ENCODE peak calls at places on chromosomes 11 and 22, in six cellular contexts. Z, L, I, Q, M and E are unnamed samples.

GRCh38 chr11:127193916-127194315 is 193.3 kb upstream of the KIRREL3 start:
- DNase-seq in Z (no peak), L (no peak), I (no peak), Q (no peak), M (peak), E (no peak)

GRCh38 chr22:31833930-31834329 is 80.1 kb downstream of the DEPDC5 start:
- DNase-seq in Z (no peak), L (no peak), I (no peak), Q (no peak), M (no peak), E (no peak)

GRCh38 chr22:43925433-43926348 is 2.1 kb downstream of the PNPLA3 start:
- DNase-seq in Z (no peak), L (peak), I (no peak), Q (no peak), M (peak), E (no peak)

GRCh38 chr11:72141066-72141465 is 5.5 kb downstream of the FOLR3 start:
- DNase-seq in Z (no peak), L (peak), I (peak), Q (no peak), M (no peak), E (no peak)

GRCh38 chr11:75201771-75202170 is 38.8 kb upstream of the TPBGL start:
- DNase-seq in Z (no peak), L (no peak), I (no peak), Q (no peak), M (peak), E (no peak)

GRCh38 chr22:48643066-48643731 is 1184.5 kb downstream of the BRD1 start:
- DNase-seq in Z (no peak), L (no peak), I (no peak), Q (no peak), M (no peak), E (no peak)

GRCh38 chr11:127345819-127346459 is 345.4 kb upstream of the KIRREL3 start:
- DNase-seq in Z (peak), L (peak), I (peak), Q (peak), M (peak), E (peak)

GRCh38 chr22:47553436-47553835 is 791.0 kb downstream of the TBC1D22A start:
- DNase-seq in Z (no peak), L (no peak), I (no peak), Q (no peak), M (no peak), E (no peak)

GRCh38 chr11:9625728-9626127 is 38.1 kb upstream of the SWAP70 start:
- DNase-seq in Z (no peak), L (no peak), I (no peak), Q (no peak), M (peak), E (no peak)

GRCh38 chr22:43127166-43127908 is 15.9 kb downstream of the MCAT start:
- DNase-seq in Z (no peak), L (no peak), I (no peak), Q (no peak), M (no peak), E (no peak)

GRCh38 chr22:37442537-37442936 is 15.3 kb upstream of the ELFN2 start:
- DNase-seq in Z (peak), L (peak), I (peak), Q (no peak), M (no peak), E (peak)

GRCh38 chr22:50675553-50676199 is 3.1 kb downstream of the SHANK3 start:
- DNase-seq in Z (no peak), L (no peak), I (no peak), Q (no peak), M (peak), E (peak)

GRCh38 chr11:102263604-102264003 is 53.7 kb upstream of the BIRC3 start:
- DNase-seq in Z (no peak), L (no peak), I (no peak), Q (no peak), M (no peak), E (no peak)

GRCh38 chr11:5620606-5621521 is 3.9 kb upstream of the TRIM34 start:
- DNase-seq in Z (no peak), L (peak), I (peak), Q (no peak), M (no peak), E (no peak)

GRCh38 chr11:94302806-94303205 is 1.6 kb upstream of the IZUMO1R start:
- DNase-seq in Z (no peak), L (no peak), I (no peak), Q (no peak), M (no peak), E (no peak)

GRCh38 chr11:94303884-94304459 is 408 bp upstream of the IZUMO1R start:
- DNase-seq in Z (no peak), L (no peak), I (no peak), Q (no peak), M (no peak), E (no peak)

GRCh38 chr11:94305146-94305545 is 766 bp downstream of the IZUMO1R start:
- DNase-seq in Z (no peak), L (peak), I (peak), Q (no peak), M (no peak), E (no peak)

GRCh38 chr11:94307101-94307791 is 2.9 kb downstream of the IZUMO1R start:
- DNase-seq in Z (no peak), L (no peak), I (no peak), Q (no peak), M (no peak), E (no peak)

DNA sequence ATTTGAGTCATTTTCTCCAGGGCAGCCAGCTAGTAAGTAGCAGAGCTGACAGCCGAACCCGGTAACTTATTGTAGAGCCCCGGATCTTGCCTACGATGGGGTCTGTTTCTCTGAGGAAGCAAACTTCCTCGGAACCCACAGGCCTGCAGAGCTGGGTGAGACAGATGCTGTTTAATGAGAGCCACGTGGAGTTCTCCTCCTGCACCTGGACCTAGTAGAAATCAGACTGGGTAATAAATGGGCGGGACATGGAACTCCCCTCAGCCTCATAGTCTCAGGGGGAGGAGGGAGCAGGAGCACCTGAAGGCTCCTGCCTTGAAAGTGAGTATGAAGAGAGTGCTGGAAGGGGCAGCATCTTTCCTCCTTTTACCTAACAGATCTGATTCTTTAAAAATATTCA is at the start of gene IZUMO1R:
- DNase-seq in Z (no peak), L (no peak), I (no peak), Q (no peak), M (no peak), E (no peak)
- TF ChIP-seq CTCF in Z (no peak), L (no peak), I (no peak), Q (no peak), M (no peak), E (no peak)

GRCh38 chr22:39408173-39408572 is 8.6 kb downstream of the TAB1 start:
- DNase-seq in Z (no peak), L (no peak), I (no peak), Q (no peak), M (no peak), E (no peak)

GRCh38 chr22:39408807-39409206 is 9.2 kb downstream of the TAB1 start:
- DNase-seq in Z (no peak), L (no peak), I (no peak), Q (no peak), M (no peak), E (no peak)

GRCh38 chr22:39409630-39410029 is 10.1 kb downstream of the TAB1 start:
- DNase-seq in Z (no peak), L (no peak), I (no peak), Q (no peak), M (no peak), E (no peak)

GRCh38 chr22:39401301-39401631 is 1.7 kb downstream of the TAB1 start:
- DNase-seq in Z (no peak), L (no peak), I (no peak), Q (no peak), M (no peak), E (no peak)

DNA sequence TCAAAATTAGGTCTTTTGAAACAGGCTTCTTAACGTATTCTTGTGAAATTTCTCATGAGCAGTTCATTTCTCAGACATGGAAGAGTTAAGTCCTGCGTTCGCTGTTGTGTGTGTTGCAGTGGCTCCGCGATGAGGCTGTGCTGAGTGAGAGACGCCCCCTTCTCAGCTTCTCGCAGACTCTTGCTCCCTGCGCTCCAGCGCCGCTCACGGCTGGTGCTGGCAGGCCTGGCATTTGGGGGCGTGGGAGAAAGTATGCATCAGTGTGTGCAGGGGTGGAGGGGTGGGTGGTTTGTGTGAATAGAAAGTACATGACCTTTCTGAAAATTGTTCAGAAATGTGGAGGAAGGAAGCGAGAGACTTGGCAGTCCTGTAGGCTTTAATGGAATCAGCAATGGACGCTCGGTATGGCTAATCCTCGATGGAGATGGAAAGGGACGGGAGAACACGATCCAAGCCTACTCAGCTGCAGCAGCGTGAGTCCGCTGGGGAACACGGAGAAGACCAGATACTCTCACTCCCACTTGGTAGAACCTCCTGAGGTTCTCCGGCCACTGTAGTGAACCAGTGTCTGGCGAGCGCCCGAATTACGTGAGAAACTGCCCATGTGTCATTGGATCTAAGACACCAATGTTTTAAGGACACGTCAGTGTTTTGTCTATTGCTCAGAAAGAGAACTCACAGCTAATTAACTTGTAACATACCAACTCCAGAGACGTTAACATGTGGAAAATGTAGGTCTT is 5.9 kb downstream of the TAB1 start:
- DNase-seq in Z (no peak), L (peak), I (peak), Q (no peak), M (no peak), E (no peak)
- TF ChIP-seq CTCF in Z (no peak), L (peak), I (peak), Q (no peak), M (no peak), E (no peak)

GRCh38 chr11:34915136-34916013 is 804 bp downstream of the APIP start:
- DNase-seq in Z (no peak), L (peak), I (peak), Q (no peak), M (no peak), E (no peak)
- TF ChIP-seq CTCF in Z (no peak), L (no peak), I (no peak), Q (no peak), M (no peak), E (no peak)

DNA sequence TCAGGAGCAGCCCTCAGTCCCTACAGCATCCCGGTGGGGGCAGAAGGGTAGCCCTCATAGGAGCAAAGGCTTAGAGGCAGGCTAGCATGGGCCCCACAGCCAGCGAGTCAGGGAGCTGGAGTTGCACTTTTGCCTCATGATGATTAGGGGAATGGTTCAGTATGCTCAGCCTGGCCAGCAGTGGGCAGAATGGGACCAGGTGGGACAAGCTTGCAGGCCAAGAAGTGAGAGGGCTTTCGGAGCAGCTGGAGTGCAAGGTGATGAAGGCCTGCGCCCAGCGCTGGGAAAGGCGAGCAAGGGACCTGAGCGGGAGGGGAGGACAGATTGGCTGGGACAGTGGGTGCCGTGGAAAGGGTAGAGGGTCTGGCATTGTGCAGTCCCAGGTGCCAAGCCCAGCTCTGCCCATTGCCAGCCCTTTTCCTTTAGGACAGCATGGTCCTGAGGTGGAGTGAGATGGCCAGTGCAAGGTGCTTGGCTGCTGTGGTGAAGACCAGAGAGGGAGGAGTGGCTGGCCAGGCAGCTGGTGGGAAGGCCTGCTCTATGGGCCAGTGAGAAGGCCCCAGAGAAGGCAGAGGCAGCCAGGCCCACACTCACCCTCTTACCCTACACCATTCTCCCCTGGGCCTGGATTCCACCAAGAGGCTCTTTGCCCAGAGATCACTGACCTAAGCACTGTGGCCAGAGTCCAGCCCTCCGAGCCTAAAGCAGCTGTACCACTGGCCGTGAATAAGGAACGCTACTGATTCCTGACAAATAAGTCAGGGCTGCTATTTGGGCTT is 47.9 kb upstream of the SUSD2 start:
- DNase-seq in Z (no peak), L (peak), I (peak), Q (peak), M (peak), E (no peak)
- TF ChIP-seq CTCF in Z (peak), L (peak), I (peak), Q (peak), M (peak), E (peak)

GRCh38 chr11:367956-368413 is 1.3 kb upstream of the B4GALNT4 start:
- DNase-seq in Z (no peak), L (no peak), I (no peak), Q (no peak), M (no peak), E (no peak)
- TF ChIP-seq CTCF in Z (no peak), L (no peak), I (no peak), Q (no peak), M (no peak), E (no peak)

GRCh38 chr11:119061256-119061655 is 4.3 kb upstream of the HYOU1 start:
- DNase-seq in Z (no peak), L (no peak), I (no peak), Q (no peak), M (no peak), E (no peak)

GRCh38 chr11:119062779-119063178 is 4.8 kb upstream of the VPS11 start:
- DNase-seq in Z (no peak), L (peak), I (peak), Q (no peak), M (no peak), E (no peak)

GRCh38 chr11:119066481-119066880 is 1.1 kb upstream of the VPS11 start:
- DNase-seq in Z (no peak), L (no peak), I (no peak), Q (no peak), M (no peak), E (no peak)

GRCh38 chr11:119067371-119068222 is at the start of gene VPS11:
- DNase-seq in Z (peak), L (peak), I (peak), Q (peak), M (peak), E (peak)

DNA sequence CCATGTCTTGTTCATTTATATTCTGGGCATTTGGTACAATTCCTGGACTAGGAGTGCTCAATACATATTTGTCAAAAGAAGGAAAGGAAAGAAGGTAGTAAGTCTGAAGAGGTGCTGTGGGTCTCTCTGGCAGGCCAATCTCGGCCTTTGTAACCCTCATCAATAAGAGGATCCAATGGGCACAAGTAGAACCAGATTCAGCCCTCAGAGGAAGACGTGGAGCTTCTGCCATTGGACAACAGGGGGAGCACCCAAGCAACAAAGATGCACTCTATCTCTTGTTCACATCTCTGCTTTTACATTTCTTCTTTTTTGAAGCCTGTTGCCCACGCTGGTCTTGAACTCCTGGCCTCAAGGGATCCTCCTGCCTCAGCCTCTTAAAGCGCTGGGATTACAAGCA is 2.2 kb upstream of the VPS11 start:
- DNase-seq in Z (peak), L (peak), I (peak), Q (peak), M (peak), E (peak)
- TF ChIP-seq CTCF in Z (peak), L (peak), I (peak), Q (peak), M (peak), E (peak)

DNA sequence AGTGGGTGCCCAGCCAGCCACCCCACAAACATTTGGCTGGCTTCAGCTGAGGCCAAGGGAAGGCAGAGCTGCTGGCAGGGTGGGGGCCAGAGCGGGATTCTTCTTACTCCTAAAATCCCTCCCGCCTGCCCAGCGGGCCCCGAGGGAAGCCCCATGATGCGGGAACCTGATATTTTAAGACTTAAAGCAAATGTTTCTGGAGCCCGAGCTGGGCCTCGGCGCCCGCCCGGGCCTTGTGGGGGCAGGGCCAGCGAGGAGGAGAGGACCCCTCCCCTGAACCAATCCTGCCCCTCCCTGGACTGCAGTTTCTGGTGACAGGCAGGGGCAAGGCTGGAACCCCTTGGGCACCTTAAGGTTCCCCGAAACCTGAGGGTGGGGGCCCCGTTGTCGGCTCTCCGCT is 17.2 kb downstream of the GP1BB start:
- DNase-seq in Z (no peak), L (no peak), I (no peak), Q (no peak), M (no peak), E (no peak)
- TF ChIP-seq CTCF in Z (no peak), L (no peak), I (no peak), Q (no peak), M (no peak), E (no peak)